ENCODE peak calls at places on chromosome 11, in seven cellular contexts. K is iPS-NIHi11; Q is mesenchymal stem cell; Z is kidney epithelial cell; H is activated CD4-positive, alpha-beta T cell treated with anti-CD3 and anti-CD28 coated beads, Interleukin-2, amount 50 U/mL, for 4 hours; D is NCI-H774; T is amniotic epithelial cell. M is an unnamed sample.
A peak's percentile ranks its signal among the peaks of the same experiment; 100 is the strongest.

GRCh38 chr11:102471474-102471873 is 18.9 kb upstream of the TMEM123 start:
- DNase-seq in D (no peak), Z (no peak), T (no peak), K (no peak), Q (no peak), H (no peak), M (no peak)

GRCh38 chr11:117999354-117999993 is 13.3 kb downstream of the IL10RA start:
- DNase-seq in Q (no peak), Z (no peak), D (no peak), H (no peak), K (no peak), T (no peak), M (no peak)

GRCh38 chr11:117818036-117818858 is 6.3 kb downstream of the FXYD2 start:
- DNase-seq in K (no peak), Q (peak; percentile 78), T (peak; percentile 58), Z (peak; percentile 56), H (peak; percentile 42), D (no peak), M (peak; percentile 72)

GRCh38 chr11:94635072-94635471 is 67.9 kb downstream of the PIWIL4 start:
- DNase-seq in D (no peak), H (no peak), Z (no peak), Q (peak; percentile 12), K (no peak), T (no peak), M (no peak)

GRCh38 chr11:1844221-1845094 is 5.7 kb downstream of the TNNI2 start:
- DNase-seq in Q (peak; percentile 44), T (peak; percentile 33), Z (no peak), D (no peak), K (no peak), H (peak; percentile 23), M (peak; percentile 31)

GRCh38 chr11:3225159-3225758 is 6.6 kb upstream of the MRGPRG start:
- DNase-seq in D (no peak), Q (no peak), Z (no peak), H (no peak), T (no peak), K (peak; percentile 26), M (no peak)

GRCh38 chr11:77073328-77074001 is 6.7 kb downstream of the CAPN5 start:
- DNase-seq in H (no peak), D (no peak), T (peak; percentile 88), K (no peak), Z (peak; percentile 63), Q (peak; percentile 98), M (peak; percentile 98)

GRCh38 chr11:66008468-66009101 is 3.2 kb upstream of the CST6 start:
- DNase-seq in Z (no peak), H (no peak), T (no peak), Q (no peak), K (no peak), D (no peak), M (no peak)

GRCh38 chr11:116517584-116517983 is 255.2 kb downstream of the BUD13 start:
- DNase-seq in Q (no peak), D (no peak), Z (no peak), T (no peak), K (no peak), H (no peak), M (no peak)

GRCh38 chr11:93330446-93330984 is at the start of gene DEUP1:
- DNase-seq in Q (peak; percentile 26), Z (no peak), T (peak; percentile 1), K (peak; percentile 77), H (no peak), D (peak; percentile 93), M (peak; percentile 4)

GRCh38 chr11:130633466-130633865 is 185.0 kb downstream of the ADAMTS15 start:
- DNase-seq in Q (peak; percentile 24), Z (no peak), D (no peak), H (no peak), T (peak; percentile 35), K (no peak), M (peak; percentile 69)

GRCh38 chr11:114036156-114036811 is 23.2 kb upstream of the ZBTB16 start:
- DNase-seq in T (peak; percentile 76), Z (peak; percentile 14), D (peak; percentile 75), Q (peak; percentile 77), K (peak; percentile 89), H (peak; percentile 41), M (peak; percentile 74)